ENCODE peak calls at places on chromosomes 12 and 14, in five cellular contexts. F is HCT116, Y is H1, I is SK-N-SH, S is K562. W is an unnamed sample.

GRCh38 chr14:32709072-32709471 is 229.6 kb upstream of the NPAS3 start:
- DNase-seq in I (no peak), S (no peak), Y (no peak), F (no peak), W (no peak)

GRCh38 chr12:47562201-47562600 is 143.6 kb downstream of the RPAP3 start:
- DNase-seq in I (no peak), Y (no peak), S (no peak), F (no peak), W (no peak)

GRCh38 chr12:65408448-65408847 is 130.0 kb downstream of the MSRB3 start:
- DNase-seq in F (no peak), I (no peak), S (no peak), Y (no peak), W (no peak)

GRCh38 chr14:46782281-46782680 is 130.7 kb upstream of the RPL10L start:
- DNase-seq in Y (no peak), I (no peak), S (no peak), F (no peak), W (no peak)

GRCh38 chr14:76227450-76228050 is 75.8 kb downstream of the GPATCH2L start:
- DNase-seq in F (no peak), I (no peak), Y (no peak), S (no peak), W (no peak)

GRCh38 chr12:124020398-124021024 is 47.5 kb downstream of the ZNF664 start:
- DNase-seq in F (no peak), I (no peak), S (no peak), Y (no peak), W (no peak)

GRCh38 chr14:65478017-65478416 is 65.5 kb downstream of the FUT8 start:
- DNase-seq in Y (no peak), I (no peak), F (peak), S (no peak), W (no peak)

GRCh38 chr12:49808686-49809368 is 19.4 kb downstream of the NCKAP5L start:
- DNase-seq in Y (no peak), I (no peak), S (no peak), F (no peak), W (no peak)

GRCh38 chr12:115912440-115912839 is 365.1 kb downstream of the MED13L start:
- DNase-seq in Y (no peak), S (no peak), I (no peak), F (no peak), W (no peak)

GRCh38 chr12:116771651-116772050 is 33.5 kb downstream of the RNFT2 start:
- DNase-seq in Y (no peak), I (no peak), S (no peak), F (no peak), W (no peak)

GRCh38 chr12:118430516-118430915 is 54.2 kb downstream of the SUDS3 start:
- DNase-seq in I (no peak), Y (no peak), F (no peak), S (no peak), W (no peak)

GRCh38 chr12:94073441-94074051 is 74.8 kb upstream of the PLXNC1 start:
- DNase-seq in I (no peak), Y (no peak), F (no peak), S (no peak), W (no peak)

GRCh38 chr14:72532686-72533454 is 361.0 kb downstream of the DPF3 start:
- DNase-seq in F (no peak), S (no peak), I (no peak), Y (no peak), W (no peak)

GRCh38 chr12:93778306-93778705 is 101.1 kb downstream of the CRADD start:
- DNase-seq in F (no peak), I (no peak), Y (no peak), S (no peak), W (no peak)

GRCh38 chr12:5276327-5276880 is 155.5 kb upstream of the NTF3 start:
- DNase-seq in I (no peak), F (no peak), S (no peak), Y (no peak), W (no peak)

GRCh38 chr12:31499567-31499966 is 91.4 kb downstream of the DENND5B start:
- DNase-seq in F (no peak), I (no peak), S (no peak), Y (no peak), W (no peak)

DNA sequence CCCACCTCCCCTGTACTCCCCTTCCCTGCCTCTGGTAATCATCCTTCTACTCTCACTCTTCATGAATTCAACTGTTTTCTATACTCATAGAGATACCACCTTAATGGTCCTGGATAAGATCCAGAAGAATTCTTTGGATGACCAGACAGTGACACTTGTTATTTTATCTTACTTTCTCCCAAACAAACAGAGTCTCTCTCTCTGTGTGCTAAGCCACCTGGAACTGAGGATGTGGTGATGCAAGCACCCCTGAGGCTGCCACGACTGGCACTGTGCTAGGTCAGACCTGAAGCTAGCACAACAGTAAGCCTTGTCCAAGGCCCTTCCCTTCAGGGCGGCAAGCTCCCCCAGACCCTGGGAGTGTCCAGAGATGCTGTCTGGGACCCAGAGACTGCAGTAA is 250.2 kb downstream of the C12orf50 start:
- DNase-seq in S (no peak), F (no peak), Y (no peak), I (no peak), W (peak)
- TF ChIP-seq JUND in S (no peak), F (no peak), Y (no peak), I (no peak), W (peak)

GRCh38 chr12:19085090-19085489 is 44.4 kb upstream of the PLEKHA5 start:
- DNase-seq in S (no peak), Y (no peak), I (no peak), F (no peak), W (no peak)
- TF ChIP-seq JUND in S (no peak), Y (no peak), I (no peak), F (no peak), W (no peak)

GRCh38 chr12:104994301-104994700 is 8.2 kb downstream of the NOPCHAP1 start:
- DNase-seq in Y (no peak), S (no peak), F (no peak), I (no peak), W (no peak)

GRCh38 chr12:104986022-104986941 is at the start of gene NOPCHAP1:
- DNase-seq in Y (peak), I (peak), S (peak), F (peak), W (peak)

GRCh38 chr12:104990950-104991349 is 4.8 kb downstream of the NOPCHAP1 start:
- DNase-seq in Y (no peak), I (no peak), F (no peak), S (no peak), W (no peak)

DNA sequence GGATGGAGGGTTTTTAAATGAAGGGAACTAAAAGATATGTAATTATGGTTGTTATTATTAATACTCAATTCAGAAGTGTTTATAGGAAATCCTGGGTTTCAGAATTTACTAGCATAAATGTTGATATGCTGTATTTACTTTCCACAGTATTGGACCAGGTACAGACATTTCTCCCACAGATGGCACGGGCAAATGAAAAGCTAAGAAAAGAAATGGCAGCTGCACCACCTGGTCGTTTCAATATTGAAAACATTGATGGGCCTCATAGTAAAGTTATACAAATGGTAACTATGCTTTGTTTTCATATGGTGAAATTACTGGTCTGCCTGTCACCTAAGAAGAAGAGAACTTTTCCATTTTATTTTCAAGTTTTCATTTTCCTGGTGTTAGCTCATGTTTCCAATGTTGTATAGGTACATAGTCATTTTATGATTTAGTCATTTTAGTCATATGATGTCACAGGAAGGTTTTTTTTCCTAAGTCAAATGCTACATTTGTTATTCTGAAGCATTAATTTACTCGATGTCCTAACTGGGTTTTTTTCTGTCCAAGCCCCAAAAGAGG is 5.5 kb downstream of the NOPCHAP1 start:
- DNase-seq in S (no peak), I (no peak), Y (no peak), F (no peak), W (no peak)
- TF ChIP-seq JUND in S (no peak), I (no peak), Y (no peak), F (no peak), W (no peak)

DNA sequence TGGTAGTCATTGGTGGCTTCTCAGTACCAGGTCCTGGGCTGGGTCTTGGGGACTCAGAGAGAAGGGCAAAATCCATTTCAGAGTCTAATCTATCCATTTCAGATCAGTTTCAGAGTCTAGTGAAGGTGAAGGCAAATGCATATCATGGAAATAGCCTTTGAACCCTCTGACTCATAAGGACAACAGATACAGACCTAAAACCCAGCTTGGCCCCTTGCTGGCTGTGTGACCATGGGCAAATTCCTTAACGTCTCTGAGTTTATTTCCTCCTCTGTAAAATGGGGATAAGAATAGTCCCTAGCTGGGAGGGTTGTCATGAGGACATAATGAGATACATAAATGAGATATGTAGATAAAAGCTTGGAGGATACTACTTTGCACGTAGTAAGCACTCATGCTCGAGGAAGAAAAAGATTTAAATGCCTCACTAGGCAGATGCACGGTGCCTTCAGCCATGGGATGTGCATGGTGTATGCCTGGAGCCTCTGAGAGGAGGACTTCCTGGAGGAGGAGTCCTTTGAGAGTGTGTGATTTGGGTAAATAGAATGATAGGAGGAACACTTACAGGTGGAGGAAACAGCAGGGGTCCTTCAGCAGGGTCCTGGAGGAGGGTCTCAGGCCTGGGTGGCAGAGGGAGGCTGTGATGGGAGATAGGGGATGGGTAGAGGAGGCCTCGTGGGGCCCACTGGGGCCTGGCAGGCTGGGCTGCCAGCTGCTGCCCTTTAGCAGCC is 8.0 kb downstream of the DTX1 start:
- DNase-seq in F (no peak), S (no peak), Y (no peak), I (peak), W (no peak)
- TF ChIP-seq JUND in F (no peak), S (no peak), Y (no peak), I (no peak), W (no peak)

DNA sequence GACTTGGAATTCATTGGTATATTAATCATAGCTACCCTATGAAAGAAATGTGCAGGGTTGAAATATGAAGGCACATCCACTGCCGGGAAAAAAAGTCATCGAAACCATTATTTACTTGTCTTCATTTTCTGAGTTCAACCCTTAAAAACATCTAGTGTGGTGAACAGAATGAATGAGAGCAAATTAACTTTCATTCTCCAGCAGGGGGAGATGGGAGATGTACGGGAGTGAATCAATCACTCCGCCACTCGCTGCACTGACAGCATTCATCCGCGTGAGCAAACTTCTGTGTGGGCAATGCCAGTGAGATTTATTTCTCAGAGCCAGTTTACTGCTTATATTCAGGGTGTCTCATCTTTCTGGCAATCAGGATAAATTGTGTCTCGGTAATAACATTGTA is 463.5 kb upstream of the MIS18BP1 start:
- DNase-seq in S (peak), F (no peak), Y (no peak), I (peak), W (peak)
- TF ChIP-seq JUND in S (no peak), F (no peak), Y (no peak), I (no peak), W (no peak)

GRCh38 chr12:71710276-71711125 is 24.6 kb downstream of the TMEM19 start:
- DNase-seq in Y (peak), F (peak), S (no peak), I (no peak), W (no peak)
- TF ChIP-seq JUND in Y (no peak), F (peak), S (peak), I (peak), W (no peak)

GRCh38 chr14:68796418-68797101 is 3.7 kb upstream of the ZFP36L1 start:
- DNase-seq in S (peak), I (no peak), Y (no peak), F (no peak), W (no peak)
- TF ChIP-seq JUND in S (no peak), I (no peak), Y (peak), F (no peak), W (no peak)

DNA sequence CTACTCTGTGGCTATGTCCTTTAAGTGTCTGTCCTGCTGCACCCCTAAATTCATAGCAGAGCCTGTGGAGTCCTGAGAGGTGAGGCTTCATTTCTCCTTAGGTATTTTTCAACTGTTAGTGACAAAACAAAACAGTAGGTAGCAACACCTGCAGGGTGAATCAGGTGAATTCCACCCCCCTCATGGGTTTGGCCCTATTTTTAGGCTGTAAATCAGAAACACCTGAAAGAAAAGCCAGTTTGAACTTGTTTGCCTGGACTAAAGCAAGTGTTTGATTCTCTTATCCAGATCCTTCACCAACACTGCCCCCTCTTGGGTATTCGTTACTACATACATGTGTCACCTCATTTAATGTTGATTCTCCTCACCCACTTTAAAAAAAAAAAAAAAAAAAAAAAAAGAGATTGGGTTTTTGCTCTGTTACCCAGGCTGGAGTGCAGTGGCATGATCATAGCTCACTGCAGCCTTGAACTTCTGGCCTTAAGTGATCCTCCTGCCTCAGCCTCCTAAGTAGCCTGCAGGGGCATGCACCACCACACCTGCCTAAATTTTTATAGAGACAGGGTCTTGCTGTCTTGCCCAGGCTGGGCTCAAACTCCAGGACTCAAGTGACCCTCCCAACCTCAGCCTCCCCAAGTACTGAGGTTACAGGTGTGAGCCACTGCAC is 10.3 kb downstream of the TBPL2 start:
- DNase-seq in I (peak), Y (no peak), F (peak), S (peak), W (peak)
- TF ChIP-seq JUND in I (no peak), Y (no peak), F (no peak), S (no peak), W (no peak)

DNA sequence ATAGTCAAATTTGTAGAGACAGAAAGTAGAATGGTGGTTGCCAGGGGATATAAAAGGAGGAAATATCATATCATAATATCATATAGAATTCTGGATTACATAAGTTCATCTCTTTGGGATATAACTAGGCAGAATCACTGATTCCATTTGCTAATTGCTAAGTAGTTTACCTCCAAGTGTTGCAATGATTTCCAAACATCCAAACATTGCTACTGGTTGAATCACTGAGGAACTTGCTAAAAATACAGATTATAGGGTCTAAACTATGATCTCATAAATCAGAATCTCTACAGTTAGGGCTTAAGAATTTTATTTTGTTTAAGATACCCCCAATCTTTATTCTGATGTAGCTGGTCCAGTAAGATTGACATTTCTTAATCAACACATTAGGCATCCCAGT is 16.1 kb upstream of the TAS2R42 start:
- DNase-seq in I (no peak), F (no peak), Y (no peak), S (no peak), W (no peak)
- TF ChIP-seq JUND in I (no peak), F (no peak), Y (no peak), S (no peak), W (no peak)

W was measured in T47D.